ENCODE peak calls at places on chromosomes 3 and 15, in eight cellular contexts. C is neural progenitor cell, V is bronchial epithelial cell, Z is astrocyte, L is AG09319, Y is neural crest cell, J is AG04450, D is RWPE1. I is an unnamed sample.

GRCh38 chr15:39486546-39487081 is 94.3 kb upstream of the THBS1 start:
- DNase-seq in Y (no peak), C (no peak), D (no peak), V (peak; percentile 27), Z (peak; percentile 34), L (no peak), J (no peak), I (no peak)

GRCh38 chr3:54866221-54866620 is 61.6 kb downstream of the LRTM1 start:
- DNase-seq in V (no peak), Y (no peak), J (no peak), D (no peak), Z (no peak), C (no peak), L (no peak), I (no peak)

GRCh38 chr3:190070623-190071347 is 49.9 kb downstream of the P3H2 start:
- DNase-seq in Z (peak; percentile 94), Y (no peak), L (no peak), J (no peak), C (no peak), V (peak; percentile 72), D (no peak), I (no peak)

GRCh38 chr15:75891895-75892294 is 11.8 kb upstream of the FBXO22 start:
- DNase-seq in D (peak; percentile 46), Z (peak; percentile 90), C (no peak), Y (no peak), V (peak; percentile 76), J (peak; percentile 77), L (peak; percentile 52), I (no peak)

GRCh38 chr15:90838066-90838465 is 30.3 kb upstream of the FURIN start:
- DNase-seq in Z (no peak), D (no peak), C (no peak), V (no peak), L (no peak), J (no peak), Y (no peak), I (no peak)

GRCh38 chr15:97235285-97235985 is 725.1 kb upstream of the ARRDC4 start:
- DNase-seq in Z (peak; percentile 9), V (peak; percentile 28), C (peak; percentile 78), J (no peak), Y (peak; percentile 74), L (no peak), D (peak; percentile 39), I (no peak)

GRCh38 chr3:57157666-57158065 is 7.5 kb downstream of the IL17RD start:
- DNase-seq in V (no peak), J (no peak), Z (no peak), L (no peak), Y (no peak), C (no peak), D (no peak), I (no peak)

GRCh38 chr15:57149196-57149595 is 227.1 kb upstream of the CGNL1 start:
- DNase-seq in J (no peak), D (no peak), Y (no peak), L (no peak), Z (peak; percentile 32), V (peak; percentile 63), C (no peak), I (no peak)

GRCh38 chr3:170096342-170096741 is 58.5 kb downstream of the GPR160 start:
- DNase-seq in Y (no peak), V (no peak), J (no peak), Z (no peak), D (no peak), C (no peak), L (no peak), I (no peak)

GRCh38 chr3:57281710-57282109 is 10.8 kb downstream of the ASB14 start:
- DNase-seq in L (no peak), C (no peak), Z (peak; percentile 52), V (peak; percentile 59), D (no peak), Y (no peak), J (no peak), I (no peak)

GRCh38 chr3:162492446-162493081 is 996.0 kb downstream of the OTOL1 start:
- DNase-seq in J (peak; percentile 33), C (no peak), D (peak; percentile 1), V (no peak), Y (no peak), Z (peak; percentile 83), L (peak; percentile 27), I (no peak)

GRCh38 chr3:11721114-11721440 is 77.4 kb upstream of the VGLL4 start:
- DNase-seq in D (no peak), L (no peak), Z (no peak), V (no peak), Y (no peak), J (no peak), C (peak; percentile 56), I (no peak)

GRCh38 chr3:8713901-8714759 is 19.5 kb upstream of the CAV3 start:
- DNase-seq in C (peak; percentile 22), Y (no peak), L (no peak), Z (no peak), J (no peak), V (no peak), D (no peak), I (no peak)
- TF ChIP-seq CTCF in C (peak; percentile 59), Y (peak; percentile 53), L (no peak), Z (no peak), J (peak; percentile 53), V (peak; percentile 11), D (no peak), I (no peak)

DNA sequence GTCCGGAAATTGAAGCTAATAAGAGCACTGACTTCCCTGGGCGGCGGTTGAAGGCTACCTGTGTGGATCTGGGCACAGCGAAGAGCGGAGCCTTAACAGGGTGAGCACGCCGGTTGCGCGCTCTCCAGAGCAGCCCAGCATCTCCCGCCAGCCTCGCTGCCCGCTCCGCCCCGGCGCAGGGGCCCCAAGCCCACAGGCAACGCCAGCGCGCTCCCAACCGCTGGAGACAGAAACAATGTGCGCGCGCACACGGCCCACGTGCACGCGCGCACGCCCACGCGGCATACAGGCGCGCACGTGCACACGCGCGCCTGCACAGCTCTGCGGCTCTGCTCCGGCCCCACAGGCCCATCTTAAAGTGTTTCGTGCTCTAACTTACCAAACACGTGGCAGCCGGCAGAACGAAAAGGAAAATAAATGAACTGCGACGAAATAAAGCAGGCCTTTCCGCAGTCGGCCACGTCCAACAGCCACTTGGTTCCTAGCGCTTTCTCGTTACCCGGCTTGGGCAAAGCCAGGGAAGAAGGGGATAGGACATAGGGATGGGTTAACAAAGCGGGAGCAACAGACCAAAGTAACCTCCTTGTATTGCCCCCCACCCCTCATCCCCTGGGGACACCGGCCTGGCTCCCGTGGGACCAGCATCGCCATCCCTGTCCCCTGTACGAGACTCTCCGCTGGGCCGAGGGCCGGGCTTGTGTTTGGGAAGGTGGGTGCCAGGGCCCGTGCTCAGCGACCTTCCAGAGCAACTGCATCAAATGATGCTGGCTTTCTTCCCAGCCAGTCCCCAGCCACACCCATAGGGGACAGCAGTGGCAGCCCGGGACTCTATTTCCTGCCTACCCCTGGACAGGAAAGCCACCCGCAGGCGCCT is 203.7 kb downstream of the ABHD5 start:
- DNase-seq in L (no peak), Y (peak; percentile 66), Z (peak; percentile 65), D (peak; percentile 45), C (peak; percentile 93), J (peak; percentile 61), V (peak; percentile 54), I (peak; percentile 72)
- TF ChIP-seq CTCF in L (no peak), Y (peak; percentile 32), Z (no peak), D (no peak), C (peak; percentile 37), J (no peak), V (no peak), I (no peak)

GRCh38 chr3:68467465-68467864 is 464.9 kb downstream of the TAFA4 start:
- DNase-seq in Y (no peak), C (no peak), V (no peak), D (no peak), L (no peak), J (no peak), Z (no peak), I (no peak)

GRCh38 chr3:68468695-68469375 is 463.5 kb downstream of the TAFA4 start:
- DNase-seq in D (no peak), Z (no peak), L (no peak), Y (no peak), V (no peak), J (no peak), C (no peak), I (no peak)
- TF ChIP-seq CTCF in D (no peak), Z (no peak), L (no peak), Y (no peak), V (no peak), J (no peak), C (no peak), I (no peak)

DNA sequence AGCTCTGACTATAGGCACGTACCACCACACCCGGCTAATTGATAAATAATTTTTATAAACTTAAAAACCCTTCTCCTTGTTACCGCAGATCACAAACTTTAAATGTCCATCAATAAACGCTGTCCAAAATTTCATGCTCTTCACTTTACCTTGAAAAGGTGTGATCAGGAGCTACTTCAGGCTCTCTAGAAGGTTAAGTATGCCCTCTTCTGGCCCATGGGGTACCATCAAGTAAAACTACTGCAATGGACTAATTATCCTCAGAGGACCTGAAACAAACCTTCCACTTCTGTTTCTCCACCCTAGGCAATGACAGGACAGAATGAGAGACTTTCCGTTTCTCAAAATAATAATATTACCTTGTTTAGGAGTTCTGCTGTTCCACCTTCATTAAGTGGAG is 9.2 kb downstream of the LZTFL1 start:
- DNase-seq in V (peak; percentile 63), D (peak; percentile 29), Z (no peak), J (no peak), L (no peak), C (peak; percentile 27), Y (no peak), I (no peak)
- TF ChIP-seq CTCF in V (peak; percentile 62), D (peak; percentile 45), Z (no peak), J (peak; percentile 48), L (peak; percentile 11), C (peak; percentile 44), Y (peak; percentile 55), I (no peak)

I was measured in tibial artery.